ENCODE peak calls at places on chromosomes 11 and 22, in five cellular contexts. One of them, this sample, is unnamed.

GRCh38 chr22:44131989-44132685 is 48.6 kb upstream of the PARVG start:
- DNase-seq in HFFc6: no peak
- DNase-seq in dorsolateral prefrontal cortex: no peak
- DNase-seq in CD14-positive monocyte: no peak
- DNase-seq in neuronal stem cell: no peak
- DNase-seq in this sample: no peak

GRCh38 chr11:109096266-109096665 is 325.7 kb upstream of the C11orf87 start:
- DNase-seq in neuronal stem cell: no peak
- DNase-seq in CD14-positive monocyte: no peak
- DNase-seq in HFFc6: no peak
- DNase-seq in dorsolateral prefrontal cortex: no peak
- DNase-seq in this sample: no peak

GRCh38 chr11:100719809-100720221 is 32.7 kb downstream of the ARHGAP42 start:
- DNase-seq in dorsolateral prefrontal cortex: no peak
- DNase-seq in HFFc6: peak; percentile 74
- DNase-seq in neuronal stem cell: no peak
- DNase-seq in CD14-positive monocyte: no peak
- DNase-seq in this sample: peak; percentile 91

GRCh38 chr11:61679301-61679700 is 890 bp upstream of the DAGLA start:
- DNase-seq in HFFc6: no peak
- DNase-seq in CD14-positive monocyte: no peak
- DNase-seq in neuronal stem cell: no peak
- DNase-seq in dorsolateral prefrontal cortex: no peak
- DNase-seq in this sample: no peak

GRCh38 chr22:36399473-36399780 is 11.7 kb upstream of the MYH9 start:
- DNase-seq in dorsolateral prefrontal cortex: no peak
- DNase-seq in neuronal stem cell: no peak
- DNase-seq in HFFc6: no peak
- DNase-seq in CD14-positive monocyte: no peak
- DNase-seq in this sample: no peak

GRCh38 chr11:109374441-109374840 is 47.5 kb upstream of the C11orf87 start:
- DNase-seq in dorsolateral prefrontal cortex: no peak
- DNase-seq in HFFc6: no peak
- DNase-seq in CD14-positive monocyte: no peak
- DNase-seq in neuronal stem cell: no peak
- DNase-seq in this sample: no peak

GRCh38 chr11:22690891-22691290 is 24.5 kb downstream of the GAS2 start:
- DNase-seq in neuronal stem cell: no peak
- DNase-seq in dorsolateral prefrontal cortex: no peak
- DNase-seq in HFFc6: no peak
- DNase-seq in CD14-positive monocyte: no peak
- DNase-seq in this sample: no peak

GRCh38 chr11:119206512-119207299 is 567 bp downstream of the CBL start:
- DNase-seq in CD14-positive monocyte: no peak
- DNase-seq in neuronal stem cell: peak; percentile 17
- DNase-seq in dorsolateral prefrontal cortex: no peak
- DNase-seq in HFFc6: no peak
- DNase-seq in this sample: no peak

GRCh38 chr22:35735622-35736021 is 17.9 kb downstream of the APOL5 start:
- DNase-seq in dorsolateral prefrontal cortex: no peak
- DNase-seq in neuronal stem cell: no peak
- DNase-seq in CD14-positive monocyte: no peak
- DNase-seq in HFFc6: no peak
- DNase-seq in this sample: no peak

GRCh38 chr11:127063191-127063590 is 62.6 kb upstream of the KIRREL3 start:
- DNase-seq in CD14-positive monocyte: no peak
- DNase-seq in HFFc6: no peak
- DNase-seq in dorsolateral prefrontal cortex: no peak
- DNase-seq in neuronal stem cell: no peak
- DNase-seq in this sample: peak; percentile 19

GRCh38 chr11:74460481-74461154 is 6.7 kb downstream of the KCNE3 start:
- DNase-seq in dorsolateral prefrontal cortex: no peak
- DNase-seq in HFFc6: peak; percentile 16
- DNase-seq in CD14-positive monocyte: no peak
- DNase-seq in neuronal stem cell: no peak
- DNase-seq in this sample: peak; percentile 46

GRCh38 chr22:36386351-36386899 is 1.3 kb downstream of the MYH9 start:
- DNase-seq in neuronal stem cell: no peak
- DNase-seq in CD14-positive monocyte: peak; percentile 69
- DNase-seq in HFFc6: peak; percentile 40
- DNase-seq in dorsolateral prefrontal cortex: no peak
- DNase-seq in this sample: peak; percentile 6

GRCh38 chr11:1150769-1151365 is 6.9 kb upstream of the MUC5AC start:
- DNase-seq in HFFc6: no peak
- DNase-seq in CD14-positive monocyte: peak; percentile 30
- DNase-seq in neuronal stem cell: no peak
- DNase-seq in dorsolateral prefrontal cortex: no peak
- DNase-seq in this sample: peak; percentile 28

GRCh38 chr11:45411221-45411946 is 125.2 kb upstream of the SYT13 start:
- DNase-seq in neuronal stem cell: no peak
- DNase-seq in CD14-positive monocyte: no peak
- DNase-seq in dorsolateral prefrontal cortex: no peak
- DNase-seq in HFFc6: peak; percentile 36
- DNase-seq in this sample: peak; percentile 43

GRCh38 chr11:64007160-64007628 is 21.0 kb downstream of the OTUB1 start:
- DNase-seq in dorsolateral prefrontal cortex: no peak
- DNase-seq in HFFc6: peak; percentile 13
- DNase-seq in CD14-positive monocyte: peak; percentile 56
- DNase-seq in neuronal stem cell: no peak
- DNase-seq in this sample: peak; percentile 62

GRCh38 chr11:17774232-17775034 is 39.9 kb downstream of the KCNC1 start:
- DNase-seq in HFFc6: no peak
- DNase-seq in CD14-positive monocyte: no peak
- DNase-seq in dorsolateral prefrontal cortex: no peak
- DNase-seq in neuronal stem cell: peak; percentile 35
- DNase-seq in this sample: no peak

GRCh38 chr11:66277475-66278391 is at the start of gene CNIH2:
- DNase-seq in HFFc6: no peak
- DNase-seq in dorsolateral prefrontal cortex: no peak
- DNase-seq in neuronal stem cell: no peak
- DNase-seq in CD14-positive monocyte: no peak
- DNase-seq in this sample: peak; percentile 47

This sample was measured in AG08395.